ENCODE peak calls at places on chromosomes 1 and 21, in ten cellular contexts. S is lower lobe of right lung, R is thoracic aorta, D is neural progenitor cell, G is DND-41, Q is tibial artery, E is tibial nerve, N is astrocyte, P is esophagus squamous epithelium, C is PC-3. V is an unnamed sample. For H3K4me1, the result is how much of the 10 kb centered on the place peaks cover.

GRCh38 chr1:114105401-114105979 is 48.2 kb downstream of the SYT6 start:
- DNase-seq in C (no peak), N (no peak), G (no peak), S (no peak), E (no peak), Q (no peak), R (no peak), D (peak), P (no peak), V (no peak)

GRCh38 chr1:222589462-222590302 is at the start of gene TAF1A:
- DNase-seq in N (peak), G (peak), D (peak), Q (peak), S (peak), R (peak), C (peak), P (peak), E (peak), V (peak)

GRCh38 chr21:34029724-34030528 is 43.5 kb upstream of the MRPS6 start:
- DNase-seq in C (peak), G (no peak), P (no peak), Q (no peak), N (peak), D (peak), S (no peak), R (no peak), E (no peak), V (peak)

GRCh38 chr1:200411406-200412257 is 1.8 kb upstream of the ZNF281 start:
- DNase-seq in Q (no peak), P (no peak), S (no peak), D (peak), G (no peak), N (no peak), C (no peak), R (no peak), E (no peak), V (no peak)

GRCh38 chr1:11920239-11920903 is 5.9 kb downstream of the KIAA2013 start:
- DNase-seq in G (no peak), Q (no peak), E (no peak), D (no peak), P (no peak), S (no peak), C (no peak), R (no peak), N (peak), V (no peak)

GRCh38 chr1:214581785-214582184 is 21.2 kb upstream of the CENPF start:
- DNase-seq in S (no peak), D (no peak), E (no peak), G (no peak), C (peak), P (no peak), N (peak), R (no peak), Q (no peak), V (no peak)

GRCh38 chr1:36737767-36738166 is 255.1 kb upstream of the CSF3R start:
- DNase-seq in E (no peak), S (no peak), P (no peak), C (no peak), Q (peak), D (peak), R (no peak), G (no peak), N (no peak), V (no peak)

GRCh38 chr1:7576946-7577657 is 194.0 kb upstream of the VAMP3 start:
- DNase-seq in P (no peak), R (no peak), G (no peak), S (no peak), E (no peak), C (peak), Q (peak), D (peak), N (no peak), V (no peak)

GRCh38 chr1:115604508-115604907 is 37.3 kb upstream of the VANGL1 start:
- DNase-seq in G (no peak), P (no peak), S (no peak), R (no peak), C (no peak), D (no peak), N (no peak), Q (no peak), E (no peak), V (no peak)

GRCh38 chr1:184051485-184052193 is at the start of gene TSEN15:
- DNase-seq in C (peak), G (peak), N (peak), S (peak), R (no peak), P (no peak), D (peak), Q (peak), E (peak), V (peak)

GRCh38 chr1:184051138-184051484 is 419 bp upstream of the TSEN15 start:
- DNase-seq in R (no peak), G (no peak), D (no peak), C (no peak), Q (no peak), N (peak), E (no peak), P (no peak), S (no peak), V (no peak)

GRCh38 chr1:184052750-184053149 is 1.2 kb downstream of the TSEN15 start:
- DNase-seq in P (no peak), R (no peak), G (no peak), D (no peak), S (no peak), Q (no peak), C (no peak), E (no peak), N (no peak), V (no peak)

GRCh38 chr1:184050631-184051030 is 899 bp upstream of the TSEN15 start:
- DNase-seq in Q (no peak), G (no peak), D (no peak), N (no peak), P (no peak), R (no peak), E (no peak), C (no peak), S (no peak), V (no peak)

DNA sequence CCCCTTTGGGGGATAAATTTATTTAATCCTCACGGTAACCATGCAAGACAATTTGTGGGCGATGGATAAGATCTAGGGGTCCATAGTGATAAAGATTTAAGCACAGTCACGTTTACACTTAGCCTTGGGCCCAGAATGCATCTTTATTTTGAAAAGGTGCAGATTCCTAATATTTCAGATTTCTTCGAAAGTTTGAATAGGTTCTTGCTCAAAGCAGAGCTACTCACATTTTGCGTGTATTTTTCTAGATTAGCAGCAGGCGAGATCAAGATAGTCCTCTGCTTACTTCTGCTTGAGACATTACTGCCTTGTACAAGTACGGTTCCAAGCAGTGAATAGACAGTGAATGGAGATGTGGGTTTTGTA is 647 bp downstream of the TSEN15 start:
- DNase-seq in G (no peak), R (no peak), N (no peak), Q (no peak), C (no peak), D (no peak), S (no peak), P (no peak), E (no peak), V (no peak)
- H3K27ac ChIP-seq in G (peak), R (peak), N (peak), Q (peak), C (peak), D (peak), S (peak), P (peak), E (no peak), V (peak)

DNA sequence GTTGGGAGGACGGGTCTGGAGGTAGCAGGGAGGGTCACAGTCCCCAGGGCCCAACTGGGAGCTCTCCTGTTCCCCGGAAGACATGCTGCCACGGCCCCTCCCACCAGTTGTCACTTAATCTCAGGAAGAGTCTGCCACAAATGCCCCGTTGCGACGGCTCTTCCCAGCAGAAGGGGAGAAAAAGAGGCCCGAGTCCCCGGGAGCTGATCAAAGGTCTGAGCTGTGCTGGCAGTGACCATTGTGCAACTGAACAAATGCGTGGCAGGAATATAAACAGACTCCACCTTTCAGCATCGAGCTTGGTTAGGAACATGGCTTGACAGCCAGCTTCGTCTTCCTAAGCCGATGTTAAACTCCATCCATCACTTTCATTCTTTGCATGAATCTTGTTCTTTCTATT is 27.8 kb upstream of the ZBTB21 start:
- DNase-seq in Q (no peak), C (no peak), D (no peak), S (peak), R (no peak), P (no peak), G (no peak), E (no peak), N (no peak), V (no peak)
- H3K4me1 ChIP-seq in Q (under half), C (under half), D (under half), S (under half), R (under half), P (under half), G (under half), E (under half), N (under half), V (under half)

DNA sequence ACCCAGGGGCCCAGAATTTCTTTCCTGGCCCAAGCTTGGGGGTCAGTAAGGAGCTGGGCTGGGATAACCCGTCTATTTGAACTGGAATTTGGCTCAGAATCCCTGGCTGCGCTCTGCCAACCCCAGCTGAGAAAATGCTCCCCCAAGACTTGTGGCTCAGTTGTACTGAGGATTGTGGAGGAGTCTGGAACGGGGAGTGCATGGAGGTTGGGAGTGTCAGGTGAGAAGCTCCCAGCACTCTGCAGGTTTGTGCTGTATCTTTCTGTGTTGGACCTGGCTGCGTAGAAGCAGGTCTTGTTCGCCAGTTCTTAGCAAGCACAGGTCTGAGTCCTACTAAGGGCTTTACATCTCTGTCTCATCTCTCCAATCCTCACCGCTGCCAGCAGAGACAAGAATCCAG is 1.6 kb downstream of the TCEA3 start:
- DNase-seq in G (no peak), S (no peak), Q (no peak), D (no peak), N (no peak), C (no peak), R (no peak), P (no peak), E (no peak), V (no peak)
- H3K4me3 ChIP-seq in G (no peak), S (peak), Q (peak), D (no peak), N (no peak), C (peak), R (peak), P (peak), E (peak), V (no peak)

GRCh38 chr21:42678118-42678430 is 24.7 kb downstream of the PDE9A start:
- DNase-seq in N (no peak), S (no peak), C (no peak), E (no peak), G (no peak), Q (no peak), D (no peak), R (no peak), P (no peak), V (no peak)
- H3K27ac ChIP-seq in N (no peak), S (no peak), C (no peak), E (no peak), G (no peak), Q (no peak), D (no peak), R (no peak), P (no peak), V (no peak)

GRCh38 chr1:75133754-75134655 is at the start of gene LHX8:
- DNase-seq in G (no peak), Q (no peak), C (no peak), N (no peak), P (no peak), D (peak), R (no peak), E (no peak), S (no peak), V (no peak)
- H3K4me1 ChIP-seq in G (under half), Q (under half), C (under half), N (under half), P (under half), D (half or more), R (under half), E (under half), S (under half), V (under half)

DNA sequence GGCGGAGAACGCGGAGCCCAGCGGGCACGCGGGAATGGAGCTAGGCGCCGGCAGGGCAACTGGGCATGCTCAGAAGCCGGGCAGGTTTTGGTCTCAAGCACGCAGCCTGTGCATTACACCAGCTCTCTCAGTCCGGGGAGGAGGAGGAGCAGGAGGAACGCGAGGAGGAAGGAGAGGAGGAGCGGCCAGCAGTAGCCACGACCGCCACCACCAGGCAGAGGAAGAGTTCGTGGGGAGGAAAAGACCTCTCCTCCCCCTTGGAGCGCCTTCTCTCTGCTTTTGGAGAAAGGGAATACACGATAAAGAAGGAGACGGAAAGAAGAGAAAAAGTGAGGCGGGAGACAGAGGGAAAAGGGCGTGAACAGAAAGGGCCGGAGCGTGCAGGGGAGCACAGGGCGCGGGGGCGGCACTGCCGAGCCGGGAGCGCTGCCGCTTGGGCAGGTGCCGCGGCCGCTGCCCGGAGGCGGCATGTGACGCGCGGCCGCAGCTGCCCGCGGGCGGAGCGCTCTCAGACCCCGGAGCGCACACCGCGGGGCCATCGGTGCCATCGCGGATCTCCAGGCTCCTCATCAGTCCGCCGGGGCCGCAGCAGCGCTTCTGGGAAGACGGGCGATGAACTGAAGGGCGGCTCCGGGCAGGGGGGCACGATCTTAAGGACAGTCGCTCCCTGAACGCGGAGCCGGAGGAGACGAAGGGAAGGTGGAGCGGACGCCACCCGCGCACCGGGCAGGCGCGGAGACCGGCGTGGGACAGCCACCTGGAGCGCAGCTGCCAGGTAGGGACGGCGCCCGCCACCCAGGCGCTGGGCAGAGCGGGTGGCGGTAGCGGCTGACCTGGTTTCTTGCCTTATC is at the start of gene CHRM3:
- DNase-seq in G (no peak), N (peak), S (peak), E (no peak), D (peak), P (no peak), C (peak), R (no peak), Q (peak), V (no peak)
- H3K4me3 ChIP-seq in G (no peak), N (peak), S (peak), E (peak), D (peak), P (peak), C (peak), R (peak), Q (peak), V (no peak)

GRCh38 chr21:32257952-32258785 is 20.7 kb downstream of the MIS18A start:
- DNase-seq in S (peak), N (peak), E (peak), P (no peak), D (peak), R (no peak), G (peak), Q (peak), C (peak), V (peak)

GRCh38 chr21:32253215-32253641 is 25.6 kb downstream of the MIS18A start:
- DNase-seq in G (no peak), E (no peak), S (no peak), Q (no peak), D (no peak), N (peak), P (no peak), R (no peak), C (no peak), V (no peak)

GRCh38 chr21:32260130-32260529 is 18.7 kb downstream of the MIS18A start:
- DNase-seq in S (no peak), C (no peak), Q (no peak), D (no peak), R (no peak), P (no peak), N (no peak), E (no peak), G (no peak), V (no peak)

GRCh38 chr21:32256873-32257620 is 21.8 kb downstream of the MIS18A start:
- DNase-seq in N (peak), P (no peak), R (peak), C (peak), E (peak), G (no peak), S (no peak), Q (peak), D (no peak), V (no peak)

GRCh38 chr21:32256226-32256625 is 22.6 kb downstream of the MIS18A start:
- DNase-seq in S (no peak), R (no peak), N (no peak), C (no peak), Q (no peak), P (no peak), D (no peak), G (no peak), E (no peak), V (no peak)
- H3K27ac ChIP-seq in S (no peak), R (peak), N (no peak), C (no peak), Q (peak), P (peak), D (no peak), G (no peak), E (no peak), V (no peak)